ENCODE peak calls at places on chromosomes 16 and 17, in six cellular contexts. H is GM23248, Q is neural progenitor cell, P is DND-41, X is PC-9, Y is mammary epithelial cell. Z is an unnamed sample.

GRCh38 chr17:83024205-83024971 is 55.0 kb upstream of the METRNL start:
- DNase-seq in H (no peak), Q (no peak), P (no peak), X (no peak), Y (no peak), Z (no peak)

GRCh38 chr17:70323269-70323668 is 153.9 kb downstream of the KCNJ2 start:
- DNase-seq in H (no peak), Q (no peak), P (no peak), X (no peak), Y (no peak), Z (no peak)

GRCh38 chr17:44005865-44006580 is 1.6 kb downstream of the NAGS start:
- DNase-seq in H (peak), Q (peak), P (no peak), X (peak), Y (peak), Z (no peak)

GRCh38 chr17:76265624-76266243 is 586 bp downstream of the UBALD2 start:
- DNase-seq in H (peak), Q (peak), P (peak), X (no peak), Y (peak), Z (no peak)

GRCh38 chr17:40253565-40253964 is 34.1 kb upstream of the CDC6 start:
- DNase-seq in H (no peak), Q (no peak), P (no peak), X (no peak), Y (no peak), Z (no peak)

GRCh38 chr17:43669971-43670644 is 8.4 kb upstream of the MEOX1 start:
- DNase-seq in H (no peak), Q (no peak), P (no peak), X (peak), Y (peak), Z (no peak)

GRCh38 chr17:700504-701094 is 14.0 kb downstream of the VPS53 start:
- DNase-seq in H (peak), Q (peak), P (no peak), X (no peak), Y (no peak), Z (peak)

GRCh38 chr16:77435240-77435819 is 496 bp upstream of the ADAMTS18 start:
- DNase-seq in H (no peak), Q (peak), P (no peak), X (no peak), Y (no peak), Z (no peak)

GRCh38 chr17:29102046-29102445 is 59.1 kb downstream of the PIPOX start:
- DNase-seq in H (no peak), Q (no peak), P (no peak), X (no peak), Y (no peak), Z (no peak)

GRCh38 chr16:22900863-22901262 is 86.9 kb downstream of the HS3ST2 start:
- DNase-seq in H (no peak), Q (no peak), P (no peak), X (no peak), Y (no peak), Z (no peak)

GRCh38 chr16:73053379-73054130 is 5.6 kb upstream of the ZFHX3 start:
- DNase-seq in H (no peak), Q (no peak), P (no peak), X (peak), Y (peak), Z (peak)

GRCh38 chr17:76517638-76518038 is 16.4 kb upstream of the RHBDF2 start:
- DNase-seq in H (no peak), Q (no peak), P (no peak), X (no peak), Y (no peak), Z (no peak)

GRCh38 chr17:63189082-63189481 is 223.0 kb downstream of the TANC2 start:
- DNase-seq in H (peak), Q (no peak), P (no peak), X (no peak), Y (peak), Z (no peak)

GRCh38 chr16:19783847-19784736 is 66.0 kb downstream of the IQCK start:
- DNase-seq in H (no peak), Q (no peak), P (no peak), X (no peak), Y (no peak), Z (no peak)

GRCh38 chr17:53721101-53721500 is 101.6 kb upstream of the KIF2B start:
- DNase-seq in H (no peak), Q (no peak), P (no peak), X (no peak), Y (no peak), Z (no peak)

GRCh38 chr17:53722407-53722806 is 100.3 kb upstream of the KIF2B start:
- DNase-seq in H (peak), Q (no peak), P (no peak), X (no peak), Y (peak), Z (no peak)

GRCh38 chr17:53719229-53719628 is 103.5 kb upstream of the KIF2B start:
- DNase-seq in H (no peak), Q (no peak), P (no peak), X (no peak), Y (peak), Z (no peak)

DNA sequence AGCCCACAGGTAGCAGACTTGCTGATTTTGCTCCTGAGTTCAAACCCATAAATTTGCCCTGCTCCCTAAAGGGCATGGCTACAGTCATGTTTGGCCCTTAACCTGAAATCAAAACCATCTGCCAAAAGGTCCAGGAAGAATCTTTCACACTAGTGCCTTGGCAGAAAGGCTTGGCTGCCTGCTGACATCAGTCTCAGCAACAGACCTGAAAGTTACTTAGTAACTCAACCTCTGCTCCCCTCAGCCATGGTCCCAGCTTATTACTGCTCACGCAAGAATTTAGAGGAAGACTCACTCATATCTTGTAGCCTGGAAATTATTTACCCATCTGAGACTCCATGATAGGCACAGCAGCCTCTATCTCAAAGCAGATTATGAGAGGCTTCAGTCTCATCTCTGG is 98.0 kb upstream of the KIF2B start:
- DNase-seq in H (peak), Q (no peak), P (no peak), X (no peak), Y (no peak), Z (no peak)
- TF ChIP-seq EZH2 in H (no peak), Q (no peak), P (no peak), X (no peak), Y (no peak), Z (no peak)

GRCh38 chr17:48626470-48627241 is 498 bp upstream of the HOXB9 start:
- DNase-seq in H (peak), Q (peak), P (no peak), X (no peak), Y (no peak), Z (peak)
- TF ChIP-seq EZH2 in H (no peak), Q (peak), P (no peak), X (no peak), Y (peak), Z (no peak)

DNA sequence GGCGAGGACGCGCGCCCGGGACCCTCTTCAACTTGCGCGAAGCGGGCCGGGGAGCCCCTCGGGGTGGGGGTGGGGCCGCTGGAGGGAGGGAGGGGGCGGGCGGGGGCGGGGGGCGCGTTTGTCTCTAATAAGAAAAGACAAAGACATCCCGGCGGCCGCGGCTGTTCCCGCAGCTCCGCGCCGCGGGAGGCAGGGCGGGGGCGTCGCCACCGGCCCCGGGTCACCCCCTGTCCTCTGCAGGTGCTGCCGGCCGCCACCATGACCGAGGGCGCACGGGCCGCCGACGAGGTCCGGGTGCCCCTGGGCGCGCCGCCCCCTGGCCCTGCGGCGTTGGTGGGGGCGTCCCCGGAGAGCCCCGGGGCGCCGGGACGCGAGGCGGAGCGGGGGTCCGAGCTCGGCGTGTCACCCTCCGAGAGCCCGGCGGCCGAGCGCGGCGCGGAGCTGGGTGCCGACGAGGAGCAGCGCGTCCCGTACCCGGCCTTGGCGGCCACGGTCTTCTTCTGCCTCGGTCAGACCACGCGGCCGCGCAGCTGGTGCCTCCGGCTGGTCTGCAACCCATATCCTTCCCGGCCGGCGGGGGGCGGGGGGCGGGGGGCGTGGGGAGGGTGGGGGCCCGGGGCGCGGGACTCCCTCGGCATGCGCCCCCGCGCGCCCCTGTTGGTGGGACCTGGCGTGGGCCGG is 714 bp downstream of the CACNA1H start:
- DNase-seq in H (no peak), Q (peak), P (no peak), X (no peak), Y (no peak), Z (no peak)
- TF ChIP-seq EZH2 in H (no peak), Q (no peak), P (no peak), X (no peak), Y (no peak), Z (no peak)

GRCh38 chr17:46873941-46874645 is 22.7 kb downstream of the WNT9B start:
- DNase-seq in H (no peak), Q (no peak), P (no peak), X (no peak), Y (no peak), Z (no peak)
- TF ChIP-seq EZH2 in H (no peak), Q (no peak), P (no peak), X (no peak), Y (no peak), Z (no peak)

DNA sequence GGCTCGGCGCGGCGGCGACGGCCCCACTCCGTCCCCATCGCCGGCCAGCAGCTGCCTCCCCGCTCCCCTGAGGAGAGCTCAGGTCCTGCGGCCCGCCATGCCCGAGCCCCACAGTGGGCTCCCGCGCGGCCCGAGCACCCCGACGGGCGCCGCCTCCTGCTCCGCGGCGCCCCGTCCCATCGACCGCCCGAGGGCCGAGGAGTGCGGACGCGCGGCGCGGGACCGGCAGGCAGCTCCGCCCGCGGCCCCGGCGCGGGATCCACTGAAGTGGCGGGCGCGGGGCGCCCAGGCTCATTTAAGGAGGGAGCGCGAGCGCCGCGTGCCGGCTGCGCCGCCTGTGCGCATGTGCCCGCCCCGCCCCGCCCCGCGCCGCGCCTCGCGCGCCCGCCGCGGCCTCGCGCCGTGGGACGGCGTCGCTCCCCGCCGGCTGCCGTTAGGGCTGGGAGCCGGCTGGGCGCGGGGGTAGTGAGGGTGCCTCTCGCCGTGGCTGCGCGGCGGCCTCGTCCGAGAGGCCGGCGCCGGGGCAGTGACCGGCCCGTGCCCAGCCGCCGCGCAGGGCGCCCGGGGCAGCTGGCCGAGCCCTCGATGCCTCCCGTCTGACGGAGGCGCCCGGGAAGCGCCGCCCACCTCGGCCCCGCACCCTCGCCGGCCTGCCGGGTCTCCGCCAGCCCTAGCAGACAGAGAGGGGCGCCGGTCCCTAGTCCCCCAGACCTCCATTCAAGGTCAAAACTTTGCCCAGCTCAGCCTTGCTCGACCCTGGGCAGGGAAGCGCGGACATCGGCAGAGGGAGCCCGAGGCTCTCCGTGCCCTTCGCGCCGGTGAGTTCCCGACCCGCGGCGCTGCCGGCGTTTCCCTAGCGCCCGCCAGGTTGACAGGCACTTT is at the start of gene NETO2:
- DNase-seq in H (peak), Q (peak), P (no peak), X (peak), Y (peak), Z (no peak)
- TF ChIP-seq EZH2 in H (no peak), Q (no peak), P (no peak), X (no peak), Y (no peak), Z (no peak)